ENCODE peak calls at places on chromosomes 2 and 18, in nine cellular contexts. U, T, B, A, E, C, N, W and L are unnamed samples.

GRCh38 chr2:179096090-179096489 is 46.2 kb upstream of the CCDC141 start:
- DNase-seq in B (no peak), C (no peak), E (no peak), A (peak), N (no peak), T (no peak), U (no peak), W (no peak), L (no peak)

GRCh38 chr2:26772064-26773001 is 8.2 kb downstream of the SLC35F6 start:
- DNase-seq in W (peak), A (no peak), U (no peak), N (peak), C (peak), T (peak), E (peak), B (peak), L (peak)

GRCh38 chr2:185978634-185979405 is 240.2 kb downstream of the FSIP2 start:
- DNase-seq in W (no peak), E (no peak), N (no peak), U (no peak), C (no peak), B (no peak), T (no peak), A (no peak), L (no peak)

GRCh38 chr2:179790235-179790895 is 71.0 kb downstream of the ZNF385B start:
- DNase-seq in A (no peak), N (no peak), W (no peak), B (no peak), E (no peak), T (no peak), U (no peak), C (no peak), L (no peak)

GRCh38 chr18:79611040-79611681 is 68.4 kb upstream of the CTDP1 start:
- DNase-seq in E (peak), A (no peak), B (no peak), U (peak), T (peak), N (peak), C (no peak), W (peak), L (no peak)

GRCh38 chr2:38600242-38600891 is 2.4 kb downstream of the HNRNPLL start:
- DNase-seq in A (no peak), B (no peak), N (peak), U (no peak), E (no peak), T (no peak), W (no peak), C (peak), L (no peak)

GRCh38 chr2:159044804-159045286 is 76.4 kb downstream of the TANC1 start:
- DNase-seq in A (no peak), N (peak), T (no peak), B (peak), C (no peak), E (no peak), W (no peak), U (no peak), L (no peak)

GRCh38 chr2:237725661-237726060 is 72.9 kb upstream of the RBM44 start:
- DNase-seq in C (no peak), W (no peak), E (no peak), A (no peak), T (no peak), N (no peak), U (no peak), B (peak), L (peak)

GRCh38 chr2:134457765-134458202 is 203.9 kb downstream of the MGAT5 start:
- DNase-seq in N (peak), W (no peak), E (no peak), T (no peak), C (no peak), A (no peak), B (no peak), U (no peak), L (peak)

GRCh38 chr2:222707689-222708273 is 36.3 kb downstream of the MOGAT1 start:
- DNase-seq in A (no peak), W (no peak), U (no peak), T (no peak), B (no peak), E (peak), N (no peak), C (no peak), L (no peak)

GRCh38 chr2:196783431-196784094 is 15.9 kb downstream of the GTF3C3 start:
- DNase-seq in T (no peak), B (no peak), U (no peak), W (no peak), N (no peak), C (no peak), E (no peak), A (no peak), L (no peak)

GRCh38 chr2:148375214-148375613 is 269.3 kb upstream of the EPC2 start:
- DNase-seq in U (no peak), C (no peak), A (no peak), W (no peak), E (no peak), B (no peak), T (no peak), N (no peak), L (no peak)

GRCh38 chr2:40483590-40483989 is 31.7 kb upstream of the SLC8A1 start:
- DNase-seq in B (no peak), T (no peak), U (no peak), W (no peak), N (no peak), A (no peak), C (no peak), E (no peak), L (no peak)

GRCh38 chr2:23903034-23903433 is 23.9 kb downstream of the ATAD2B start:
- DNase-seq in T (no peak), C (no peak), A (no peak), N (no peak), B (no peak), E (no peak), U (no peak), W (no peak), L (no peak)

GRCh38 chr2:72819501-72819900 is 6.3 kb downstream of the EXOC6B start:
- DNase-seq in A (no peak), N (no peak), W (no peak), E (no peak), T (no peak), C (no peak), B (no peak), U (no peak), L (no peak)

GRCh38 chr2:16190446-16191270 is 250.3 kb downstream of the MYCN start:
- DNase-seq in B (no peak), E (no peak), N (no peak), U (no peak), T (no peak), A (no peak), C (no peak), W (no peak), L (no peak)

GRCh38 chr2:190540048-190540447 is 5.5 kb upstream of the NEMP2 start:
- DNase-seq in N (no peak), T (no peak), A (no peak), C (no peak), E (peak), U (no peak), W (no peak), B (no peak), L (no peak)

DNA sequence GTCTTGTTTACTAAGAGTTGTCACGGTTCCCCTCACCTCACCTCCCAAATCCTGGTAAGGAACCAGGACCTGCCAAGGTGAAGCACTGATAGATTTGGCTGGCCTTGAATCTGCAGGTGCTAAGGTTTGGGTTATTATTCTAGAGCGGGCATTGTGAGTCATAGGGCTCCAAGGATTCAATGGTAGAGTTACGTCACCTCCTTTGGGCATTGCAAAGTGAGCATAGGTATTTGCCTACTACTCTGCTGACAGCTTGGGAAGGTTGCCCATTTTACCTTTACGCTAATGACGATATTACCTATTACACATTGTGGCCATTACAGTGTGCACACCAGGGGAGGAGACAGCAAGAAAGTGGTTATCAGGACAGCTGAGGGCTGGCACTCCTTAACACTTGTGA is 59.3 kb downstream of the SETBP1 start:
- DNase-seq in A (no peak), B (no peak), T (no peak), C (no peak), U (no peak), W (no peak), N (peak), E (no peak), L (no peak)
- TF ChIP-seq CTCF in A (no peak), B (no peak), T (no peak), C (no peak), U (no peak), W (no peak), N (no peak), E (no peak), L (no peak)

GRCh38 chr2:216115224-216115582 is 6.1 kb downstream of the XRCC5 start:
- DNase-seq in U (no peak), N (no peak), E (peak), B (no peak), C (no peak), W (no peak), T (no peak), A (no peak), L (no peak)
- TF ChIP-seq POLR2A in U (no peak), N (no peak), E (no peak), B (no peak), C (no peak), W (no peak), T (no peak), A (no peak), L (no peak)

GRCh38 chr2:44934521-44934961 is 7.0 kb upstream of the SIX3 start:
- DNase-seq in E (no peak), B (no peak), T (no peak), C (no peak), U (peak), A (no peak), N (no peak), W (no peak), L (no peak)

GRCh38 chr2:44936275-44936674 is 5.2 kb upstream of the SIX3 start:
- DNase-seq in T (no peak), E (no peak), B (no peak), C (no peak), W (no peak), U (no peak), A (no peak), N (no peak), L (no peak)

GRCh38 chr2:44935854-44936185 is 5.7 kb upstream of the SIX3 start:
- DNase-seq in N (no peak), U (no peak), C (no peak), T (no peak), E (no peak), B (no peak), W (no peak), A (no peak), L (no peak)

GRCh38 chr2:44934024-44934423 is 7.5 kb upstream of the SIX3 start:
- DNase-seq in A (no peak), B (no peak), W (no peak), U (no peak), T (no peak), N (no peak), C (no peak), E (no peak), L (no peak)

GRCh38 chr2:44934962-44935853 is 6.3 kb upstream of the SIX3 start:
- DNase-seq in B (no peak), W (no peak), U (peak), N (no peak), T (no peak), E (no peak), A (no peak), C (no peak), L (peak)
- H3K4me3 ChIP-seq in B (no peak), W (no peak), U (peak), N (no peak), T (no peak), E (no peak), A (no peak), C (peak), L (no peak)

DNA sequence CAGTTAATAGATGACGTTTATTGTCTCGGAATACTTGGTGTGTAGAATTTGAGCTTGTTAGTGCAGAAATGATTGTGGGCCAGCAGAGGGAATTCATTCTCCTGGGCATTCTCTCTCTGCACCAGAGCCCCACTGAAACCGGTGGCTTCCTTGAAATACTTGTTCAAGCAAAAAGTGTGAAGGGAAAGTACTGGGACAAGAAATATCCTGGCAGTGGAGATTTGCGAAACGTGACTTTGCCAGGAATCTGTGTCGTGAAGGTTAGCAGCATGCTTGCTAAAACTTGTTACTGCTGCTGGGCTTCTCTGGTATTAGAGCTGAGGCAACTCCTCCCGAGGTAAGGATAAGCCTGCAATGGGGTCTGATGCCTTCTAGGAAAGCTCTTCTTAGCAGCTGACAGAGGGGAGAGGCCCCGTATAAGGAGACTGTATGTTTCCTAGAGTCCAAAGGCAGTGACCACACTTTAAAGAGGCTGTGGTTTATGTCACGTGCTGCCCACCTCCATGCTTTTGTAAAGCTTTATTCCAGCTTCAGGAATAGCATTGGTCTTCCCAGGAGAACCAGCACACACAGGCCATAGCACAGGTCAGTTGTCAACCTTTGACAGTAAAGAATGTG is 2.1 kb downstream of the ITGA6 start:
- DNase-seq in C (no peak), B (no peak), N (no peak), U (no peak), T (no peak), E (no peak), A (no peak), W (no peak), L (no peak)
- TF ChIP-seq CTCF in C (no peak), B (no peak), N (peak), U (no peak), T (no peak), E (no peak), A (no peak), W (no peak), L (no peak)

GRCh38 chr2:37599688-37600525 is 71.5 kb downstream of the CDC42EP3 start:
- DNase-seq in A (no peak), U (peak), N (peak), E (no peak), C (no peak), T (no peak), B (no peak), W (no peak), L (no peak)
- TF ChIP-seq POLR2A in A (no peak), U (no peak), N (peak), E (no peak), C (no peak), T (no peak), B (no peak), W (no peak), L (no peak)

GRCh38 chr2:119699016-119699606 is 20.1 kb downstream of the TMEM177 start:
- DNase-seq in W (no peak), E (no peak), N (no peak), U (no peak), T (no peak), A (no peak), C (no peak), B (no peak), L (no peak)
- H3K4me3 ChIP-seq in W (no peak), E (no peak), N (no peak), U (no peak), T (no peak), A (no peak), C (no peak), B (no peak), L (no peak)